ENCODE peak calls at places on chromosomes 3 and 15, in five cellular contexts. Q, C, V, M and W are unnamed samples.

GRCh38 chr15:75731248-75732100 is 18.8 kb upstream of the CSPG4 start:
- DNase-seq in M (no peak), V (no peak), C (peak), Q (no peak), W (no peak)

GRCh38 chr3:48521635-48522034 is 17.7 kb upstream of the SHISA5 start:
- DNase-seq in V (no peak), Q (no peak), M (no peak), C (no peak), W (no peak)

GRCh38 chr3:136332776-136333175 is 82.6 kb downstream of the PCCB start:
- DNase-seq in Q (peak), V (no peak), M (no peak), C (peak), W (no peak)

GRCh38 chr3:29128004-29128403 is 152.9 kb upstream of the RBMS3 start:
- DNase-seq in V (no peak), C (peak), M (no peak), Q (no peak), W (no peak)

GRCh38 chr15:29631076-29632070 is 190.9 kb downstream of the TJP1 start:
- DNase-seq in V (no peak), Q (no peak), M (no peak), C (no peak), W (no peak)

GRCh38 chr3:161069441-161070251 is 35.5 kb downstream of the B3GALNT1 start:
- DNase-seq in M (no peak), Q (no peak), V (peak), C (peak), W (no peak)

GRCh38 chr3:113439576-113439975 is 1.7 kb downstream of the CFAP44 start:
- DNase-seq in Q (no peak), C (peak), V (no peak), M (no peak), W (no peak)

GRCh38 chr3:106820726-106821362 is 556.4 kb upstream of the CCDC54 start:
- DNase-seq in V (no peak), C (no peak), Q (no peak), M (no peak), W (no peak)

GRCh38 chr3:40116478-40117162 is 192.9 kb upstream of the EIF1B start:
- DNase-seq in M (no peak), C (peak), Q (no peak), V (no peak), W (no peak)

GRCh38 chr15:60384526-60385127 is 13.2 kb downstream of the ANXA2 start:
- DNase-seq in V (no peak), C (no peak), M (no peak), Q (no peak), W (no peak)

GRCh38 chr3:193510154-193510553 is 44.5 kb downstream of the ATP13A4 start:
- DNase-seq in V (no peak), M (no peak), Q (no peak), C (no peak), W (no peak)

GRCh38 chr15:41944313-41944940 is 27.9 kb downstream of the EHD4 start:
- DNase-seq in M (no peak), C (peak), V (no peak), Q (peak), W (no peak)

GRCh38 chr3:7144696-7145308 is 283.9 kb downstream of the GRM7 start:
- DNase-seq in Q (peak), V (no peak), C (no peak), M (peak), W (peak)

GRCh38 chr3:31103623-31104180 is 209.2 kb upstream of the GADL1 start:
- DNase-seq in Q (no peak), M (no peak), C (no peak), V (no peak), W (no peak)

GRCh38 chr15:39472661-39473657 is 107.9 kb upstream of the THBS1 start:
- DNase-seq in Q (no peak), C (peak), V (no peak), M (no peak), W (no peak)

GRCh38 chr15:41870689-41871081 is 23.2 kb downstream of the SPTBN5 start:
- DNase-seq in M (no peak), V (no peak), Q (no peak), C (peak), W (no peak)

GRCh38 chr15:81394609-81395008 is 20.6 kb upstream of the TMC3 start:
- DNase-seq in Q (no peak), M (no peak), V (no peak), C (no peak), W (no peak)

GRCh38 chr3:27279153-27279552 is 90.0 kb downstream of the NEK10 start:
- DNase-seq in Q (no peak), V (no peak), M (no peak), C (no peak), W (no peak)

GRCh38 chr3:48034000-48034516 is 17.8 kb upstream of the MAP4 start:
- DNase-seq in M (no peak), Q (peak), C (peak), V (no peak), W (no peak)

GRCh38 chr3:100603449-100603848 is 6.0 kb upstream of the ADGRG7 start:
- DNase-seq in M (peak), Q (peak), C (peak), V (no peak), W (peak)

GRCh38 chr3:61858054-61858453 is 296.7 kb downstream of the PTPRG start:
- DNase-seq in C (peak), V (no peak), M (no peak), Q (no peak), W (no peak)

GRCh38 chr15:76930831-76931396 is 635 bp upstream of the RCN2 start:
- DNase-seq in C (no peak), M (no peak), Q (no peak), V (no peak), W (no peak)

GRCh38 chr15:60128000-60128376 is 123.9 kb downstream of the FOXB1 start:
- DNase-seq in C (peak), Q (no peak), M (no peak), V (no peak), W (no peak)

GRCh38 chr3:184796551-184796950 is 15.4 kb upstream of the VPS8 start:
- DNase-seq in C (no peak), M (no peak), Q (no peak), V (no peak), W (no peak)

GRCh38 chr3:149621218-149622005 is 36.4 kb downstream of the WWTR1 start:
- DNase-seq in C (peak), M (no peak), Q (no peak), V (no peak), W (no peak)

GRCh38 chr3:71117572-71118247 is 465.8 kb downstream of the FOXP1 start:
- DNase-seq in Q (no peak), M (no peak), C (peak), V (no peak), W (no peak)

GRCh38 chr3:138371070-138371950 is 22.9 kb downstream of the MRAS start:
- DNase-seq in V (peak), C (no peak), Q (no peak), M (no peak), W (no peak)

GRCh38 chr3:16864610-16865313 is 20.0 kb upstream of the PLCL2 start:
- DNase-seq in M (peak), C (peak), V (no peak), Q (peak), W (no peak)

GRCh38 chr3:72690646-72691045 is 157.6 kb downstream of the SHQ1 start:
- DNase-seq in C (no peak), V (no peak), Q (no peak), M (no peak), W (peak)

GRCh38 chr3:52847241-52847640 is 12.4 kb upstream of the MUSTN1 start:
- DNase-seq in C (no peak), Q (no peak), V (no peak), M (no peak), W (no peak)

GRCh38 chr3:40574661-40575060 is 49.9 kb downstream of the ZNF621 start:
- DNase-seq in M (no peak), Q (no peak), C (no peak), V (no peak), W (no peak)

GRCh38 chr15:85007741-85008140 is 26.1 kb downstream of the PDE8A start:
- DNase-seq in M (no peak), Q (no peak), V (no peak), C (no peak), W (no peak)

GRCh38 chr3:188553569-188553968 is 399.6 kb downstream of the LPP start:
- DNase-seq in V (no peak), Q (no peak), C (no peak), M (no peak), W (no peak)

GRCh38 chr3:15815696-15816095 is 17.9 kb upstream of the ANKRD28 start:
- DNase-seq in Q (peak), C (peak), M (peak), V (no peak), W (no peak)

GRCh38 chr15:90584841-90585240 is 55.1 kb downstream of the CRTC3 start:
- DNase-seq in V (no peak), C (no peak), Q (no peak), M (no peak), W (no peak)

GRCh38 chr3:138113309-138113708 is 2.1 kb downstream of the DZIP1L start:
- DNase-seq in C (no peak), V (no peak), Q (no peak), M (no peak), W (no peak)

GRCh38 chr3:114319453-114319852 is 25.6 kb downstream of the TIGIT start:
- DNase-seq in Q (peak), C (peak), M (no peak), V (no peak), W (peak)

GRCh38 chr15:36373549-36373948 is 205.9 kb upstream of the CDIN1 start:
- DNase-seq in M (no peak), C (peak), V (no peak), Q (no peak), W (no peak)

GRCh38 chr15:26967719-26968269 is 3.2 kb upstream of the GABRG3 start:
- DNase-seq in Q (no peak), V (no peak), C (no peak), M (no peak), W (no peak)

GRCh38 chr3:73453676-73454075 is 171.1 kb downstream of the PDZRN3 start:
- DNase-seq in M (no peak), C (peak), V (no peak), Q (no peak), W (no peak)

GRCh38 chr3:168073842-168074311 is 21.8 kb downstream of the GOLIM4 start:
- DNase-seq in Q (no peak), C (no peak), V (no peak), M (no peak), W (no peak)

GRCh38 chr3:168066882-168067281 is 28.8 kb downstream of the GOLIM4 start:
- DNase-seq in C (no peak), V (no peak), M (no peak), Q (no peak), W (no peak)

GRCh38 chr3:168077091-168077490 is 18.6 kb downstream of the GOLIM4 start:
- DNase-seq in M (no peak), C (peak), V (no peak), Q (no peak), W (no peak)

GRCh38 chr3:168071971-168072645 is 23.6 kb downstream of the GOLIM4 start:
- DNase-seq in M (no peak), V (no peak), C (no peak), Q (no peak), W (no peak)

GRCh38 chr3:168071535-168071934 is 24.2 kb downstream of the GOLIM4 start:
- DNase-seq in V (no peak), C (peak), Q (no peak), M (peak), W (no peak)
- TF ChIP-seq BHLHE40 in V (no peak), C (no peak), Q (no peak), M (no peak), W (no peak)

GRCh38 chr3:119298565-119298941 is 4.4 kb downstream of the ARHGAP31 start:
- DNase-seq in Q (no peak), M (no peak), V (no peak), C (no peak), W (no peak)

GRCh38 chr3:119294889-119295769 is 946 bp downstream of the ARHGAP31 start:
- DNase-seq in C (peak), V (no peak), M (peak), Q (no peak), W (peak)

GRCh38 chr3:119295816-119296484 is 1.8 kb downstream of the ARHGAP31 start:
- DNase-seq in M (no peak), Q (no peak), C (no peak), V (no peak), W (no peak)

GRCh38 chr3:119297169-119297568 is 3.0 kb downstream of the ARHGAP31 start:
- DNase-seq in V (no peak), Q (no peak), M (no peak), C (peak), W (no peak)

DNA sequence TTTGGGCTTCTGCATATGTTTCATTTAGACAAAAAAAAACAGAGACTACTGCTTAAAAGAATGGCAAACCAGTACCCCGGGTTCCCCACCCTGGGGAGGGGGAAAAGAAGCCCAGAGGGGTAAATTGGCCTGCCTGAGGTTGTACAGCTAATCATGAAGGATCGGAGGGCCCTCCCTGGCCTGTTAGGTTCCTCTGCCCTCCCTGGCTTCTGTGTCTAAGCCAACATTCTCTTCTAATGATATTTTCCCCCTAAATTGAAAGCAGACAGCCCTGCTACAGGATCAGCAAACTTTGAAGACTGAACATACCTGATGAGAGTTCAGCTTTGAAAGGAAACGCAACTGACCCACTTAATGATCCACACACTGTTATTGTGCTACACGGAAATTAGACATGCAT is 2.5 kb downstream of the ARHGAP31 start:
- DNase-seq in C (no peak), M (no peak), Q (no peak), V (no peak), W (no peak)
- TF ChIP-seq BHLHE40 in C (no peak), M (no peak), Q (no peak), V (no peak), W (no peak)

GRCh38 chr15:33543957-33544356 is 233.2 kb downstream of the RYR3 start:
- DNase-seq in V (no peak), C (no peak), M (no peak), Q (no peak), W (no peak)
- TF ChIP-seq BHLHE40 in V (no peak), C (no peak), M (no peak), Q (no peak), W (no peak)

DNA sequence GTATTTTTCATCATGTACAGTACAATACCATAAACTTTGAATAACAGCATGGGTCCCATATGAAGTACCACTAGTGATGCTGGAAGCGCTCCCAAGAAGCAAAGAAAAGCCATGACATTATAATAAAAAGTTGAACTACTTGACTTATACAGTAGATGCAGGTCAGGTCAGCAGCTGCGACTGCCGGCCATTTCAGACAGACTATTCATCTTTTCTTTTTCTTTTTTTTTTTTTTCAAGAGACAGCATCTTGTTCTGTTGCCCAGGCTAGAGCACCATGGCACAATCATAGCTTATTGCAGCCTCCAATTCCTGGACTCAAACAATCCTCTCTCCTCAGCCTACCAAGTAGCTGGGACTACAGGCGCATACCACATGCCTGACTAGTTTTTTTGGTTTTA is 10.1 kb downstream of the RAF1 start:
- DNase-seq in Q (no peak), C (no peak), V (no peak), M (no peak), W (no peak)
- TF ChIP-seq BHLHE40 in Q (no peak), C (no peak), V (no peak), M (no peak), W (no peak)

GRCh38 chr3:44554626-44555592 is at the start of gene ZKSCAN7:
- DNase-seq in M (no peak), C (peak), V (no peak), Q (peak), W (no peak)
- TF ChIP-seq BHLHE40 in M (no peak), C (no peak), V (peak), Q (no peak), W (no peak)